ENCODE peak calls at places on chromosomes 2 and 18, in nine cellular contexts. Q is NB4; U is astrocyte of the spinal cord; M is neural crest cell; X is suprapubic skin; B is MCF 10A; A is fibroblast of mammary gland; I is CD4-positive, alpha-beta T cell; C is AG04450. G is an unnamed sample.
A peak's percentile ranks its signal among the peaks of the same experiment; 100 is the strongest.

GRCh38 chr2:134586289-134586980 is 132.4 kb downstream of the TMEM163 start:
- DNase-seq in C (no peak), U (no peak), A (no peak), B (no peak), M (no peak), X (no peak), Q (no peak), I (no peak), G (no peak)

GRCh38 chr18:56214706-56215105 is 423.7 kb downstream of the TXNL1 start:
- DNase-seq in A (no peak), Q (no peak), U (no peak), X (no peak), C (no peak), B (no peak), M (no peak), I (no peak), G (no peak)

GRCh38 chr2:126220336-126220735 is 435.6 kb upstream of the GYPC start:
- DNase-seq in I (no peak), B (peak; percentile 3), M (no peak), X (no peak), A (peak; percentile 1), Q (no peak), U (peak; percentile 22), C (peak; percentile 46), G (peak; percentile 8)

GRCh38 chr2:105635564-105635963 is 109.1 kb upstream of the NCK2 start:
- DNase-seq in U (no peak), Q (no peak), X (no peak), B (no peak), I (no peak), C (no peak), A (no peak), M (no peak), G (no peak)

GRCh38 chr18:80225685-80226084 is 21.6 kb downstream of the PARD6G start:
- DNase-seq in A (no peak), X (no peak), B (no peak), C (no peak), I (no peak), U (no peak), M (no peak), Q (no peak), G (no peak)

GRCh38 chr18:25464211-25464610 is 112.2 kb upstream of the ZNF521 start:
- DNase-seq in I (no peak), B (no peak), A (peak; percentile 51), M (no peak), X (no peak), C (peak; percentile 84), U (peak; percentile 22), Q (no peak), G (peak; percentile 53)

GRCh38 chr2:102455061-102455670 is 17.9 kb upstream of the SLC9A4 start:
- DNase-seq in C (no peak), M (no peak), X (no peak), B (no peak), U (no peak), Q (no peak), A (no peak), I (no peak), G (no peak)

GRCh38 chr18:22403950-22404349 is 13.8 kb downstream of the CTAGE1 start:
- DNase-seq in A (no peak), C (no peak), U (no peak), X (no peak), Q (no peak), B (no peak), M (no peak), I (no peak), G (no peak)

GRCh38 chr2:160324161-160324768 is 124.2 kb upstream of the ITGB6 start:
- DNase-seq in A (peak; percentile 74), X (no peak), B (peak; percentile 66), C (no peak), Q (peak; percentile 69), U (peak; percentile 74), M (peak; percentile 53), I (peak; percentile 16), G (peak; percentile 48)

GRCh38 chr2:168396131-168396530 is 59.9 kb upstream of the CERS6 start:
- DNase-seq in A (peak; percentile 22), Q (no peak), X (no peak), U (peak; percentile 22), C (no peak), B (no peak), M (no peak), I (no peak), G (peak; percentile 14)

GRCh38 chr2:73243884-73244570 is 9.9 kb downstream of the CCT7 start:
- DNase-seq in Q (no peak), X (no peak), I (no peak), B (peak; percentile 97), C (no peak), U (peak; percentile 65), M (no peak), A (peak; percentile 40), G (peak; percentile 82)

GRCh38 chr18:46768166-46768921 is 11.5 kb upstream of the ST8SIA5 start:
- DNase-seq in X (no peak), B (no peak), Q (no peak), I (no peak), A (no peak), C (no peak), U (no peak), M (no peak), G (no peak)

GRCh38 chr2:85312404-85312803 is 15.4 kb downstream of the TGOLN2 start:
- DNase-seq in M (no peak), A (peak; percentile 89), B (peak; percentile 84), Q (no peak), I (no peak), X (no peak), U (peak; percentile 73), C (peak; percentile 66), G (peak; percentile 57)

GRCh38 chr18:5628512-5629255 is 84.9 kb upstream of the EPB41L3 start:
- DNase-seq in A (peak; percentile 43), X (peak; percentile 71), M (peak; percentile 28), U (peak; percentile 48), C (no peak), I (no peak), Q (no peak), B (no peak), G (no peak)

GRCh38 chr2:190961918-190962487 is 52.0 kb downstream of the STAT1 start:
- DNase-seq in I (no peak), B (no peak), Q (no peak), U (no peak), X (no peak), A (peak; percentile 60), C (no peak), M (no peak), G (no peak)

GRCh38 chr2:69387770-69388481 is 899 bp upstream of the GFPT1 start:
- DNase-seq in B (peak; percentile 6), M (no peak), Q (peak; percentile 39), C (no peak), X (no peak), A (no peak), I (no peak), U (no peak), G (no peak)

DNA sequence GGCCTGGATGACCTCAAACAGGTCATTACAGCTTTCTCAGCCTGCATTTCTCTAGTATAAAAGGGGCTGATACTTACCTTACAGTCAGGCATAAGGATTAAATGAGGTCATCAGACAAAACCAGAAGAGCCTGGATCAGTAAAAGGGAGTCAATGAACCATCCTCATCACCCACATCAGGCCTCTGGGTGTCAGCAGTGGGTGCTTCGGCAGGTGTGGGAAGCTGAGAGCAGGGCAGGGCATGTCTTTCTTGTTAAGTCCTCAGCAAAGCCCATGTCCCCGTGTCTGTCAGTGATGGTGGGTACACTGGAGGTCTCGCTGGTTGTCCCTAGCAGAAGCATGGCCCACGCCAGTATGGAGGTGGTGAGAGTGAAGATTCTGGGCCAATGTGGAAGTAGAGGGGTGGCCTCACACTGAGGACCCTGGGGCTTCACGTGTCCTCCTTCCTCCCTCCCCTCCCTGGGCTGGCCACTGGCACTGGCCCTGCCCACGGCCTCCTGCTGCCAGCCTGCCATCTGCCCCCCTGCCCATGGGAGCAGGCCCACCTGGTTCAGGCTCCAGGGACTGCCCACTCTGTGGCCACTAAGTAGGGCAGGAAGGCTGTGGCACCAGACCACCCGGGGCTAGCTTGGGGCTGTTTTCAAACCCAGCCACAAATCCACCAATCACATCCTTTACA is 4.4 kb downstream of the ADRA2B start:
- DNase-seq in M (no peak), U (no peak), X (peak; percentile 49), A (no peak), Q (no peak), C (no peak), B (no peak), I (no peak), G (no peak)
- TF ChIP-seq CTCF in M (no peak), U (no peak), X (no peak), A (no peak), Q (no peak), C (no peak), B (no peak), I (no peak), G (no peak)

GRCh38 chr2:151947524-151948165 is 119.4 kb upstream of the ARL5A start:
- DNase-seq in U (peak; percentile 5), M (no peak), I (no peak), B (peak; percentile 87), Q (peak; percentile 8), X (no peak), C (no peak), A (peak; percentile 53), G (no peak)
- TF ChIP-seq CTCF in U (no peak), M (peak; percentile 23), I (no peak), B (no peak), Q (no peak), X (no peak), C (no peak), A (no peak), G (peak; percentile 34)

DNA sequence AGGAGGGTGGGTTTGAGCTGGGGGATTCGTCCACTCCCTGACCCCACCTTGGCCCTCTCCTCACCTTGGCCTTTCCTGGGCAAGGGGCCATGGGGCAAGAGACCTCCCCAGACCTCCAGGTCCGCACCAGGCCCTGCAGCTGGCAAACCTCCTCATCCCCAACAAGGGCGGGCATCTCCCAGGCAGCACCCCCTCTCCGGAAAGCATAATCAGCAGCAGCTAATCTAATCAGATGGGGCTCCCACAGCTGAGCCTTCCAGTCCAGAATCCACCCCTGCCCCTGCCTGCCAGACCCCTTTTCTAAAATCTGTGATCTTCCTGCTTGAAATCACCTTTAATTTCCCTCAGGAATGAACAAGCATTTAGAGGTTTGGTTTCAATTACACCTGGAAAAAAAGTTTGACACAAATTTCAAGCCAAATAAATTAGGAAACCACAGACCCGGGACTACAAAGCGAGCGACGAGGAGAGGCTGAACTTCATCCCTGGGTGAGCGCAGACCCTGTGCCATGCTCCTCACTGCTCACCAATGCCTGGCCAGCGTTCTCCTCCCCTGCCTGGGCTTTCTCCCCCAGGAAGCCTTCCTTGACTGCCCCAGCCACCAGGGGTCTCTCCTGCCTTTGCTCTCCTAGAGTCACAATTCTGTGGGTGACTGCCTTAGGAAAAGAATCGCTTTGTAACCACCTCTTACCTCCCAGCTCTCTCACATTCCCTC is 143.0 kb upstream of the MYCN start:
- DNase-seq in I (no peak), X (no peak), B (peak; percentile 14), Q (peak; percentile 14), A (no peak), C (no peak), M (no peak), U (no peak), G (no peak)
- TF ChIP-seq CTCF in I (no peak), X (no peak), B (no peak), Q (peak; percentile 30), A (no peak), C (no peak), M (peak; percentile 38), U (no peak), G (no peak)

DNA sequence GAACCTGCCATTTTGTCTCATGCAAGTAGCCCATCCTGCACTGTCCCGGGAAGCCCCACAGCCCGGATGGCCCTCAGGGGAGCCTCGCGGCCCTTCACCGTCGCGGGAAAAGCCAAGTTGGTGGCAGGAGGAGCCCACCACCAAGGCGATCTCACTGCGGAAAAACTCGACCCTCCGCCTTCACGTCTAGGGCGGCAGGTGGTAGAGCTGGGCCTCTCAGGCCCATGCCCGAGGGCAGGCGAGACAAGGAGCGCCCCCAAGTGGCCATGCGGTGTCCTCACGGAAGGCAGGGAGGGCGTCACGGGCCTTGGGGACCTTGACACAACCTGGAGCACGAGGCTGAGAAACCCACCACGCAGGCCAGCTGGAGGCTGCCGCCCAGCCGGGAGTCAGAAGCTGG is 34.8 kb upstream of the SKA1 start:
- DNase-seq in M (no peak), I (no peak), X (no peak), C (no peak), B (no peak), U (no peak), A (no peak), Q (no peak), G (no peak)
- TF ChIP-seq CTCF in M (no peak), I (no peak), X (no peak), C (no peak), B (peak; percentile 25), U (no peak), A (no peak), Q (no peak), G (peak; percentile 20)